ENCODE peak calls at places on chromosome 2, in eight cellular contexts. One of them, this sample, is unnamed.

GRCh38 chr2:167440382-167440781 is 552.1 kb downstream of the XIRP2 start:
- DNase-seq in effector memory CD4-positive, alpha-beta T cell: no peak
- DNase-seq in NT2/D1: no peak
- DNase-seq in central memory CD8-positive, alpha-beta T cell: no peak
- DNase-seq in GM23338: no peak
- DNase-seq in KBM-7: no peak
- DNase-seq in MCF 10A: no peak
- DNase-seq in thoracic aorta: no peak
- DNase-seq in this sample: no peak

GRCh38 chr2:180761224-180761623 is 219.2 kb upstream of the UBE2E3 start:
- DNase-seq in thoracic aorta: no peak
- DNase-seq in MCF 10A: peak
- DNase-seq in NT2/D1: no peak
- DNase-seq in KBM-7: no peak
- DNase-seq in central memory CD8-positive, alpha-beta T cell: no peak
- DNase-seq in GM23338: peak
- DNase-seq in effector memory CD4-positive, alpha-beta T cell: no peak
- DNase-seq in this sample: no peak

GRCh38 chr2:122251153-122251552 is 495.7 kb downstream of the TSN start:
- DNase-seq in KBM-7: no peak
- DNase-seq in central memory CD8-positive, alpha-beta T cell: no peak
- DNase-seq in thoracic aorta: no peak
- DNase-seq in GM23338: no peak
- DNase-seq in NT2/D1: no peak
- DNase-seq in effector memory CD4-positive, alpha-beta T cell: no peak
- DNase-seq in MCF 10A: peak
- DNase-seq in this sample: no peak

GRCh38 chr2:135688002-135688401 is 53.7 kb upstream of the UBXN4 start:
- DNase-seq in MCF 10A: no peak
- DNase-seq in GM23338: no peak
- DNase-seq in central memory CD8-positive, alpha-beta T cell: no peak
- DNase-seq in thoracic aorta: no peak
- DNase-seq in effector memory CD4-positive, alpha-beta T cell: no peak
- DNase-seq in NT2/D1: no peak
- DNase-seq in KBM-7: no peak
- DNase-seq in this sample: no peak

GRCh38 chr2:236254021-236254420 is 10.2 kb downstream of the ASB18 start:
- DNase-seq in GM23338: no peak
- DNase-seq in MCF 10A: no peak
- DNase-seq in thoracic aorta: no peak
- DNase-seq in KBM-7: no peak
- DNase-seq in effector memory CD4-positive, alpha-beta T cell: no peak
- DNase-seq in central memory CD8-positive, alpha-beta T cell: no peak
- DNase-seq in NT2/D1: no peak
- DNase-seq in this sample: no peak

GRCh38 chr2:15939854-15940660 is at the start of gene MYCN:
- DNase-seq in MCF 10A: peak
- DNase-seq in GM23338: peak
- DNase-seq in NT2/D1: peak
- DNase-seq in KBM-7: peak
- DNase-seq in central memory CD8-positive, alpha-beta T cell: no peak
- DNase-seq in thoracic aorta: no peak
- DNase-seq in effector memory CD4-positive, alpha-beta T cell: no peak
- DNase-seq in this sample: no peak

GRCh38 chr2:127707890-127708648 is 6.8 kb downstream of the SFT2D3 start:
- DNase-seq in KBM-7: no peak
- DNase-seq in effector memory CD4-positive, alpha-beta T cell: no peak
- DNase-seq in thoracic aorta: no peak
- DNase-seq in central memory CD8-positive, alpha-beta T cell: no peak
- DNase-seq in GM23338: no peak
- DNase-seq in NT2/D1: no peak
- DNase-seq in MCF 10A: peak
- DNase-seq in this sample: no peak

GRCh38 chr2:15200581-15200980 is 360.6 kb downstream of the NBAS start:
- DNase-seq in thoracic aorta: no peak
- DNase-seq in central memory CD8-positive, alpha-beta T cell: no peak
- DNase-seq in effector memory CD4-positive, alpha-beta T cell: no peak
- DNase-seq in GM23338: no peak
- DNase-seq in MCF 10A: no peak
- DNase-seq in KBM-7: no peak
- DNase-seq in NT2/D1: no peak
- DNase-seq in this sample: no peak

GRCh38 chr2:74037379-74037860 is 52.7 kb downstream of the TET3 start:
- DNase-seq in central memory CD8-positive, alpha-beta T cell: no peak
- DNase-seq in KBM-7: peak
- DNase-seq in MCF 10A: no peak
- DNase-seq in thoracic aorta: no peak
- DNase-seq in NT2/D1: no peak
- DNase-seq in effector memory CD4-positive, alpha-beta T cell: no peak
- DNase-seq in GM23338: no peak
- DNase-seq in this sample: no peak

GRCh38 chr2:96903318-96903717 is 33.4 kb upstream of the SEMA4C start:
- DNase-seq in NT2/D1: no peak
- DNase-seq in GM23338: no peak
- DNase-seq in effector memory CD4-positive, alpha-beta T cell: no peak
- DNase-seq in KBM-7: no peak
- DNase-seq in MCF 10A: no peak
- DNase-seq in central memory CD8-positive, alpha-beta T cell: no peak
- DNase-seq in thoracic aorta: no peak
- DNase-seq in this sample: no peak

GRCh38 chr2:10911291-10912075 is at the start of gene KCNF1:
- DNase-seq in MCF 10A: peak
- DNase-seq in central memory CD8-positive, alpha-beta T cell: no peak
- DNase-seq in KBM-7: no peak
- DNase-seq in thoracic aorta: no peak
- DNase-seq in GM23338: peak
- DNase-seq in NT2/D1: peak
- DNase-seq in effector memory CD4-positive, alpha-beta T cell: no peak
- DNase-seq in this sample: no peak

GRCh38 chr2:31235504-31235902 is 1.6 kb downstream of the EHD3 start:
- DNase-seq in MCF 10A: peak
- DNase-seq in thoracic aorta: no peak
- DNase-seq in GM23338: no peak
- DNase-seq in KBM-7: no peak
- DNase-seq in effector memory CD4-positive, alpha-beta T cell: no peak
- DNase-seq in central memory CD8-positive, alpha-beta T cell: no peak
- DNase-seq in NT2/D1: no peak
- DNase-seq in this sample: no peak

GRCh38 chr2:77270433-77270832 is 251.7 kb downstream of the LRRTM4 start:
- DNase-seq in MCF 10A: no peak
- DNase-seq in KBM-7: no peak
- DNase-seq in central memory CD8-positive, alpha-beta T cell: no peak
- DNase-seq in effector memory CD4-positive, alpha-beta T cell: no peak
- DNase-seq in GM23338: no peak
- DNase-seq in NT2/D1: no peak
- DNase-seq in thoracic aorta: no peak
- DNase-seq in this sample: no peak

GRCh38 chr2:49000692-49001091 is 153.6 kb downstream of the FSHR start:
- DNase-seq in effector memory CD4-positive, alpha-beta T cell: no peak
- DNase-seq in MCF 10A: no peak
- DNase-seq in GM23338: no peak
- DNase-seq in NT2/D1: no peak
- DNase-seq in thoracic aorta: no peak
- DNase-seq in KBM-7: no peak
- DNase-seq in central memory CD8-positive, alpha-beta T cell: no peak
- DNase-seq in this sample: no peak

GRCh38 chr2:153403937-153404336 is 74.6 kb downstream of the RPRM start:
- DNase-seq in GM23338: no peak
- DNase-seq in MCF 10A: no peak
- DNase-seq in KBM-7: no peak
- DNase-seq in central memory CD8-positive, alpha-beta T cell: no peak
- DNase-seq in thoracic aorta: no peak
- DNase-seq in NT2/D1: no peak
- DNase-seq in effector memory CD4-positive, alpha-beta T cell: no peak
- DNase-seq in this sample: no peak

GRCh38 chr2:43027496-43027895 is 198.9 kb downstream of the ZFP36L2 start:
- DNase-seq in thoracic aorta: no peak
- DNase-seq in KBM-7: no peak
- DNase-seq in NT2/D1: no peak
- DNase-seq in effector memory CD4-positive, alpha-beta T cell: no peak
- DNase-seq in GM23338: no peak
- DNase-seq in MCF 10A: no peak
- DNase-seq in central memory CD8-positive, alpha-beta T cell: no peak
- DNase-seq in this sample: no peak

GRCh38 chr2:231886071-231886681 is 40.0 kb downstream of the NPPC start:
- DNase-seq in KBM-7: peak
- DNase-seq in thoracic aorta: no peak
- DNase-seq in effector memory CD4-positive, alpha-beta T cell: no peak
- DNase-seq in NT2/D1: no peak
- DNase-seq in central memory CD8-positive, alpha-beta T cell: no peak
- DNase-seq in MCF 10A: no peak
- DNase-seq in GM23338: no peak
- DNase-seq in this sample: no peak

GRCh38 chr2:88692187-88692586 is 714 bp downstream of the RPIA start:
- DNase-seq in thoracic aorta: no peak
- DNase-seq in NT2/D1: no peak
- DNase-seq in central memory CD8-positive, alpha-beta T cell: no peak
- DNase-seq in GM23338: peak
- DNase-seq in effector memory CD4-positive, alpha-beta T cell: no peak
- DNase-seq in KBM-7: peak
- DNase-seq in MCF 10A: no peak
- DNase-seq in this sample: no peak

GRCh38 chr2:56009758-56010534 is 86.4 kb upstream of the EFEMP1 start:
- DNase-seq in NT2/D1: no peak
- DNase-seq in central memory CD8-positive, alpha-beta T cell: no peak
- DNase-seq in KBM-7: peak
- DNase-seq in thoracic aorta: no peak
- DNase-seq in GM23338: peak
- DNase-seq in MCF 10A: peak
- DNase-seq in effector memory CD4-positive, alpha-beta T cell: no peak
- DNase-seq in this sample: no peak

GRCh38 chr2:162074937-162075688 is 1.1 kb upstream of the DPP4 start:
- DNase-seq in MCF 10A: no peak
- DNase-seq in effector memory CD4-positive, alpha-beta T cell: no peak
- DNase-seq in thoracic aorta: no peak
- DNase-seq in KBM-7: no peak
- DNase-seq in central memory CD8-positive, alpha-beta T cell: no peak
- DNase-seq in NT2/D1: no peak
- DNase-seq in GM23338: no peak
- DNase-seq in this sample: no peak

GRCh38 chr2:46329803-46330775 is 32.9 kb downstream of the EPAS1 start:
- DNase-seq in MCF 10A: peak
- DNase-seq in NT2/D1: no peak
- DNase-seq in GM23338: no peak
- DNase-seq in KBM-7: no peak
- DNase-seq in central memory CD8-positive, alpha-beta T cell: no peak
- DNase-seq in effector memory CD4-positive, alpha-beta T cell: no peak
- DNase-seq in thoracic aorta: no peak
- DNase-seq in this sample: no peak

GRCh38 chr2:207970138-207970824 is 55.0 kb downstream of the PLEKHM3 start:
- DNase-seq in GM23338: peak
- DNase-seq in MCF 10A: no peak
- DNase-seq in thoracic aorta: no peak
- DNase-seq in NT2/D1: peak
- DNase-seq in central memory CD8-positive, alpha-beta T cell: no peak
- DNase-seq in effector memory CD4-positive, alpha-beta T cell: no peak
- DNase-seq in KBM-7: no peak
- DNase-seq in this sample: no peak

GRCh38 chr2:181586569-181587076 is 70.3 kb downstream of the CERKL start:
- DNase-seq in effector memory CD4-positive, alpha-beta T cell: no peak
- DNase-seq in central memory CD8-positive, alpha-beta T cell: no peak
- DNase-seq in GM23338: peak
- DNase-seq in MCF 10A: no peak
- DNase-seq in KBM-7: no peak
- DNase-seq in thoracic aorta: no peak
- DNase-seq in NT2/D1: no peak
- DNase-seq in this sample: no peak

GRCh38 chr2:145413261-145413660 is 893.3 kb upstream of the ZEB2 start:
- DNase-seq in NT2/D1: no peak
- DNase-seq in KBM-7: no peak
- DNase-seq in effector memory CD4-positive, alpha-beta T cell: no peak
- DNase-seq in MCF 10A: no peak
- DNase-seq in central memory CD8-positive, alpha-beta T cell: no peak
- DNase-seq in GM23338: no peak
- DNase-seq in thoracic aorta: no peak
- DNase-seq in this sample: no peak

GRCh38 chr2:233460726-233461431 is 105.7 kb downstream of the USP40 start:
- DNase-seq in thoracic aorta: no peak
- DNase-seq in central memory CD8-positive, alpha-beta T cell: no peak
- DNase-seq in effector memory CD4-positive, alpha-beta T cell: no peak
- DNase-seq in NT2/D1: no peak
- DNase-seq in GM23338: no peak
- DNase-seq in KBM-7: no peak
- DNase-seq in MCF 10A: no peak
- DNase-seq in this sample: no peak

GRCh38 chr2:168119519-168120141 is 127.8 kb downstream of the STK39 start:
- DNase-seq in thoracic aorta: no peak
- DNase-seq in KBM-7: peak
- DNase-seq in central memory CD8-positive, alpha-beta T cell: no peak
- DNase-seq in MCF 10A: peak
- DNase-seq in effector memory CD4-positive, alpha-beta T cell: no peak
- DNase-seq in NT2/D1: peak
- DNase-seq in GM23338: peak
- DNase-seq in this sample: no peak

GRCh38 chr2:47373747-47374146 is 29.2 kb upstream of the MSH2 start:
- DNase-seq in NT2/D1: peak
- DNase-seq in effector memory CD4-positive, alpha-beta T cell: no peak
- DNase-seq in MCF 10A: no peak
- DNase-seq in GM23338: peak
- DNase-seq in central memory CD8-positive, alpha-beta T cell: no peak
- DNase-seq in KBM-7: no peak
- DNase-seq in thoracic aorta: no peak
- DNase-seq in this sample: no peak

GRCh38 chr2:99651930-99652670 is 162.3 kb upstream of the REV1 start:
- DNase-seq in NT2/D1: peak
- DNase-seq in central memory CD8-positive, alpha-beta T cell: no peak
- DNase-seq in MCF 10A: peak
- DNase-seq in KBM-7: no peak
- DNase-seq in effector memory CD4-positive, alpha-beta T cell: no peak
- DNase-seq in GM23338: peak
- DNase-seq in thoracic aorta: no peak
- DNase-seq in this sample: no peak

GRCh38 chr2:9793918-9794717 is 49.2 kb upstream of the TAF1B start:
- DNase-seq in GM23338: no peak
- DNase-seq in effector memory CD4-positive, alpha-beta T cell: no peak
- DNase-seq in KBM-7: no peak
- DNase-seq in MCF 10A: no peak
- DNase-seq in central memory CD8-positive, alpha-beta T cell: no peak
- DNase-seq in NT2/D1: no peak
- DNase-seq in thoracic aorta: no peak
- DNase-seq in this sample: no peak

GRCh38 chr2:241911551-241911950 is 42.0 kb downstream of the RTP5 start:
- DNase-seq in GM23338: no peak
- DNase-seq in KBM-7: no peak
- DNase-seq in effector memory CD4-positive, alpha-beta T cell: no peak
- DNase-seq in MCF 10A: no peak
- DNase-seq in NT2/D1: no peak
- DNase-seq in central memory CD8-positive, alpha-beta T cell: no peak
- DNase-seq in thoracic aorta: no peak
- DNase-seq in this sample: no peak

GRCh38 chr2:233153146-233153798 is 93.1 kb downstream of the INPP5D start:
- DNase-seq in effector memory CD4-positive, alpha-beta T cell: no peak
- DNase-seq in MCF 10A: no peak
- DNase-seq in KBM-7: no peak
- DNase-seq in thoracic aorta: no peak
- DNase-seq in GM23338: no peak
- DNase-seq in central memory CD8-positive, alpha-beta T cell: no peak
- DNase-seq in NT2/D1: no peak
- DNase-seq in this sample: no peak

GRCh38 chr2:206422493-206422892 is 20.8 kb upstream of the ADAM23 start:
- DNase-seq in central memory CD8-positive, alpha-beta T cell: no peak
- DNase-seq in GM23338: no peak
- DNase-seq in MCF 10A: no peak
- DNase-seq in effector memory CD4-positive, alpha-beta T cell: no peak
- DNase-seq in KBM-7: no peak
- DNase-seq in NT2/D1: no peak
- DNase-seq in thoracic aorta: no peak
- DNase-seq in this sample: no peak

GRCh38 chr2:40062381-40062780 is 283.3 kb upstream of the THUMPD2 start:
- DNase-seq in MCF 10A: no peak
- DNase-seq in NT2/D1: no peak
- DNase-seq in thoracic aorta: no peak
- DNase-seq in central memory CD8-positive, alpha-beta T cell: no peak
- DNase-seq in KBM-7: no peak
- DNase-seq in effector memory CD4-positive, alpha-beta T cell: no peak
- DNase-seq in GM23338: no peak
- DNase-seq in this sample: no peak

GRCh38 chr2:98582523-98582922 is 25.8 kb downstream of the COA5 start:
- DNase-seq in thoracic aorta: no peak
- DNase-seq in KBM-7: no peak
- DNase-seq in GM23338: no peak
- DNase-seq in MCF 10A: no peak
- DNase-seq in effector memory CD4-positive, alpha-beta T cell: no peak
- DNase-seq in central memory CD8-positive, alpha-beta T cell: no peak
- DNase-seq in NT2/D1: no peak
- DNase-seq in this sample: no peak